ENCODE peak calls at places on chromosomes 11 and 22, in nine cellular contexts. One of them, this sample, is unnamed. For H3K27me3, the result is how much of the 10 kb centered on the place peaks cover.

GRCh38 chr22:29559030-29559429 is 5.5 kb upstream of the THOC5 start:
- DNase-seq in lung: no peak
- DNase-seq in PC-3: no peak
- DNase-seq in CD8-positive, alpha-beta memory T cell: no peak
- DNase-seq in HL-60: no peak
- DNase-seq in upper lobe of right lung: no peak
- DNase-seq in mammary epithelial cell: no peak
- DNase-seq in brain microvascular endothelial cell: no peak
- DNase-seq in CD4-positive, alpha-beta T cell: no peak
- DNase-seq in this sample: no peak

GRCh38 chr11:74634537-74634936 is 42.2 kb downstream of the POLD3 start:
- DNase-seq in lung: no peak
- DNase-seq in PC-3: peak
- DNase-seq in CD8-positive, alpha-beta memory T cell: no peak
- DNase-seq in HL-60: no peak
- DNase-seq in upper lobe of right lung: no peak
- DNase-seq in mammary epithelial cell: peak
- DNase-seq in brain microvascular endothelial cell: peak
- DNase-seq in CD4-positive, alpha-beta T cell: no peak
- DNase-seq in this sample: no peak

GRCh38 chr22:32880906-32881596 is 79.5 kb downstream of the TIMP3 start:
- DNase-seq in lung: peak
- DNase-seq in PC-3: no peak
- DNase-seq in CD8-positive, alpha-beta memory T cell: no peak
- DNase-seq in HL-60: no peak
- DNase-seq in upper lobe of right lung: peak
- DNase-seq in mammary epithelial cell: no peak
- DNase-seq in brain microvascular endothelial cell: peak
- DNase-seq in CD4-positive, alpha-beta T cell: peak
- DNase-seq in this sample: no peak

GRCh38 chr11:126461096-126461440 is 105.6 kb downstream of the ST3GAL4 start:
- DNase-seq in lung: no peak
- DNase-seq in PC-3: no peak
- DNase-seq in CD8-positive, alpha-beta memory T cell: no peak
- DNase-seq in HL-60: no peak
- DNase-seq in upper lobe of right lung: no peak
- DNase-seq in mammary epithelial cell: no peak
- DNase-seq in brain microvascular endothelial cell: no peak
- DNase-seq in CD4-positive, alpha-beta T cell: no peak
- DNase-seq in this sample: no peak

GRCh38 chr11:110071197-110071596 is 22.0 kb upstream of the ZC3H12C start:
- DNase-seq in lung: no peak
- DNase-seq in PC-3: no peak
- DNase-seq in CD8-positive, alpha-beta memory T cell: no peak
- DNase-seq in HL-60: no peak
- DNase-seq in upper lobe of right lung: no peak
- DNase-seq in mammary epithelial cell: no peak
- DNase-seq in brain microvascular endothelial cell: no peak
- DNase-seq in CD4-positive, alpha-beta T cell: no peak
- DNase-seq in this sample: no peak

GRCh38 chr11:130189492-130190210 is 30.1 kb downstream of the ST14 start:
- DNase-seq in lung: no peak
- DNase-seq in PC-3: no peak
- DNase-seq in CD8-positive, alpha-beta memory T cell: no peak
- DNase-seq in HL-60: no peak
- DNase-seq in upper lobe of right lung: no peak
- DNase-seq in mammary epithelial cell: no peak
- DNase-seq in brain microvascular endothelial cell: no peak
- DNase-seq in CD4-positive, alpha-beta T cell: no peak
- DNase-seq in this sample: no peak

GRCh38 chr11:50298182-50298988 is 265.7 kb downstream of the OR4C45 start:
- DNase-seq in lung: no peak
- DNase-seq in PC-3: no peak
- DNase-seq in CD8-positive, alpha-beta memory T cell: no peak
- DNase-seq in HL-60: no peak
- DNase-seq in upper lobe of right lung: no peak
- DNase-seq in mammary epithelial cell: no peak
- DNase-seq in brain microvascular endothelial cell: no peak
- DNase-seq in CD4-positive, alpha-beta T cell: no peak
- DNase-seq in this sample: no peak

GRCh38 chr22:17783317-17783716 is 9.0 kb upstream of the BID start:
- DNase-seq in lung: no peak
- DNase-seq in PC-3: no peak
- DNase-seq in CD8-positive, alpha-beta memory T cell: no peak
- DNase-seq in HL-60: no peak
- DNase-seq in upper lobe of right lung: no peak
- DNase-seq in mammary epithelial cell: no peak
- DNase-seq in brain microvascular endothelial cell: no peak
- DNase-seq in CD4-positive, alpha-beta T cell: no peak
- DNase-seq in this sample: no peak

GRCh38 chr11:63858628-63859550 is 20.0 kb downstream of the MARK2 start:
- DNase-seq in lung: no peak
- DNase-seq in PC-3: no peak
- DNase-seq in CD8-positive, alpha-beta memory T cell: no peak
- DNase-seq in HL-60: peak
- DNase-seq in upper lobe of right lung: no peak
- DNase-seq in mammary epithelial cell: peak
- DNase-seq in brain microvascular endothelial cell: peak
- DNase-seq in CD4-positive, alpha-beta T cell: no peak
- DNase-seq in this sample: no peak

GRCh38 chr11:68106165-68106940 is 14.8 kb downstream of the CHKA start:
- DNase-seq in lung: no peak
- DNase-seq in PC-3: no peak
- DNase-seq in CD8-positive, alpha-beta memory T cell: no peak
- DNase-seq in HL-60: no peak
- DNase-seq in upper lobe of right lung: no peak
- DNase-seq in mammary epithelial cell: peak
- DNase-seq in brain microvascular endothelial cell: no peak
- DNase-seq in CD4-positive, alpha-beta T cell: no peak
- DNase-seq in this sample: no peak

GRCh38 chr11:9019861-9020260 is 16.1 kb upstream of the NRIP3 start:
- DNase-seq in lung: no peak
- DNase-seq in PC-3: no peak
- DNase-seq in CD8-positive, alpha-beta memory T cell: no peak
- DNase-seq in HL-60: no peak
- DNase-seq in upper lobe of right lung: no peak
- DNase-seq in mammary epithelial cell: no peak
- DNase-seq in brain microvascular endothelial cell: no peak
- DNase-seq in CD4-positive, alpha-beta T cell: no peak
- DNase-seq in this sample: no peak

GRCh38 chr22:28505416-28506156 is 174.1 kb downstream of the TTC28 start:
- DNase-seq in lung: no peak
- DNase-seq in PC-3: no peak
- DNase-seq in CD8-positive, alpha-beta memory T cell: no peak
- DNase-seq in HL-60: no peak
- DNase-seq in upper lobe of right lung: no peak
- DNase-seq in mammary epithelial cell: no peak
- DNase-seq in brain microvascular endothelial cell: no peak
- DNase-seq in CD4-positive, alpha-beta T cell: no peak
- DNase-seq in this sample: no peak

GRCh38 chr11:96741068-96741467 is 351.3 kb downstream of the JRKL start:
- DNase-seq in lung: no peak
- DNase-seq in PC-3: peak
- DNase-seq in CD8-positive, alpha-beta memory T cell: no peak
- DNase-seq in HL-60: no peak
- DNase-seq in upper lobe of right lung: no peak
- DNase-seq in mammary epithelial cell: peak
- DNase-seq in brain microvascular endothelial cell: no peak
- DNase-seq in CD4-positive, alpha-beta T cell: no peak
- DNase-seq in this sample: no peak

GRCh38 chr11:105611414-105611813 is 1.5 kb downstream of the GRIA4 start:
- DNase-seq in lung: no peak
- DNase-seq in PC-3: no peak
- DNase-seq in CD8-positive, alpha-beta memory T cell: no peak
- DNase-seq in HL-60: no peak
- DNase-seq in upper lobe of right lung: no peak
- DNase-seq in mammary epithelial cell: no peak
- DNase-seq in brain microvascular endothelial cell: no peak
- DNase-seq in CD4-positive, alpha-beta T cell: no peak
- DNase-seq in this sample: no peak

GRCh38 chr11:134328433-134328832 is 3.4 kb upstream of the GLB1L2 start:
- DNase-seq in lung: no peak
- DNase-seq in PC-3: no peak
- DNase-seq in CD8-positive, alpha-beta memory T cell: no peak
- DNase-seq in HL-60: no peak
- DNase-seq in upper lobe of right lung: no peak
- DNase-seq in mammary epithelial cell: no peak
- DNase-seq in brain microvascular endothelial cell: no peak
- DNase-seq in CD4-positive, alpha-beta T cell: no peak
- DNase-seq in this sample: no peak

GRCh38 chr22:37832022-37832857 is 9.1 kb downstream of the GALR3 start:
- DNase-seq in lung: no peak
- DNase-seq in PC-3: no peak
- DNase-seq in CD8-positive, alpha-beta memory T cell: no peak
- DNase-seq in HL-60: no peak
- DNase-seq in upper lobe of right lung: no peak
- DNase-seq in mammary epithelial cell: no peak
- DNase-seq in brain microvascular endothelial cell: no peak
- DNase-seq in CD4-positive, alpha-beta T cell: no peak
- DNase-seq in this sample: no peak

GRCh38 chr22:45977003-45977395 is at the start of gene WNT7B:
- DNase-seq in lung: peak
- DNase-seq in PC-3: peak
- DNase-seq in CD8-positive, alpha-beta memory T cell: no peak
- DNase-seq in HL-60: no peak
- DNase-seq in upper lobe of right lung: peak
- DNase-seq in mammary epithelial cell: peak
- DNase-seq in brain microvascular endothelial cell: no peak
- DNase-seq in CD4-positive, alpha-beta T cell: no peak
- DNase-seq in this sample: no peak

GRCh38 chr22:29039148-29039547 is 22.5 kb downstream of the C22orf31 start:
- DNase-seq in lung: no peak
- DNase-seq in PC-3: no peak
- DNase-seq in CD8-positive, alpha-beta memory T cell: no peak
- DNase-seq in HL-60: no peak
- DNase-seq in upper lobe of right lung: no peak
- DNase-seq in mammary epithelial cell: no peak
- DNase-seq in brain microvascular endothelial cell: no peak
- DNase-seq in CD4-positive, alpha-beta T cell: no peak
- DNase-seq in this sample: no peak

GRCh38 chr11:23012930-23013329 is 152.7 kb upstream of the CCDC179 start:
- DNase-seq in lung: no peak
- DNase-seq in PC-3: peak
- DNase-seq in CD8-positive, alpha-beta memory T cell: no peak
- DNase-seq in HL-60: no peak
- DNase-seq in upper lobe of right lung: no peak
- DNase-seq in mammary epithelial cell: no peak
- DNase-seq in brain microvascular endothelial cell: no peak
- DNase-seq in CD4-positive, alpha-beta T cell: no peak
- DNase-seq in this sample: no peak

GRCh38 chr11:23010790-23011340 is 150.6 kb upstream of the CCDC179 start:
- DNase-seq in lung: no peak
- DNase-seq in PC-3: no peak
- DNase-seq in CD8-positive, alpha-beta memory T cell: no peak
- DNase-seq in HL-60: no peak
- DNase-seq in upper lobe of right lung: no peak
- DNase-seq in mammary epithelial cell: no peak
- DNase-seq in brain microvascular endothelial cell: no peak
- DNase-seq in CD4-positive, alpha-beta T cell: no peak
- DNase-seq in this sample: no peak

DNA sequence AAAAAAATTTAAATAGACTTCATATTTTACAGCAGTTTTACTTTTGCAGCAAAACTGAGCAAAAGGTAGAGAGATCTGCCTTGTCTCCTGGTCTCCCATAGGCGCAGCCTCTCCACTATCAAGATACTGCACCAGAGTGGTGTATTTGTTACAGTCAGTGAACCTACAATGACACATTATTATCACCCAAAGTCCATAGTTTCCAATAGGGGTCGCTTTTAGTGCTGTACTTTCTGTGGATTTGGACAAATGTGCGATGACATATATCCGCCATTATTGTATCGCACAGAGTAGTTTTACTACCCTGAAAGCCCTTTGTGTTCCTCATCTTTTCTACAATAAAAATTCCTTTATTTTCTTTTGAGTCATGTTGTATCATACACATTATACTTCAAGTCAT is 153.2 kb upstream of the CCDC179 start:
- DNase-seq in lung: no peak
- DNase-seq in PC-3: no peak
- DNase-seq in CD8-positive, alpha-beta memory T cell: no peak
- DNase-seq in HL-60: no peak
- DNase-seq in upper lobe of right lung: no peak
- DNase-seq in mammary epithelial cell: no peak
- DNase-seq in brain microvascular endothelial cell: no peak
- DNase-seq in CD4-positive, alpha-beta T cell: no peak
- DNase-seq in this sample: no peak
- H3K27me3 ChIP-seq in lung: under half
- H3K27me3 ChIP-seq in PC-3: under half
- H3K27me3 ChIP-seq in CD8-positive, alpha-beta memory T cell: under half
- H3K27me3 ChIP-seq in HL-60: under half
- H3K27me3 ChIP-seq in upper lobe of right lung: under half
- H3K27me3 ChIP-seq in mammary epithelial cell: under half
- H3K27me3 ChIP-seq in brain microvascular endothelial cell: under half
- H3K27me3 ChIP-seq in CD4-positive, alpha-beta T cell: under half
- H3K27me3 ChIP-seq in this sample: under half

GRCh38 chr11:119095066-119095880 is 6.4 kb downstream of the DPAGT1 start:
- DNase-seq in lung: peak
- DNase-seq in PC-3: peak
- DNase-seq in CD8-positive, alpha-beta memory T cell: peak
- DNase-seq in HL-60: peak
- DNase-seq in upper lobe of right lung: peak
- DNase-seq in mammary epithelial cell: peak
- DNase-seq in brain microvascular endothelial cell: peak
- DNase-seq in CD4-positive, alpha-beta T cell: peak
- DNase-seq in this sample: peak
- H3K27me3 ChIP-seq in lung: under half
- H3K27me3 ChIP-seq in PC-3: under half
- H3K27me3 ChIP-seq in CD8-positive, alpha-beta memory T cell: under half
- H3K27me3 ChIP-seq in HL-60: under half
- H3K27me3 ChIP-seq in upper lobe of right lung: under half
- H3K27me3 ChIP-seq in mammary epithelial cell: under half
- H3K27me3 ChIP-seq in brain microvascular endothelial cell: under half
- H3K27me3 ChIP-seq in CD4-positive, alpha-beta T cell: under half
- H3K27me3 ChIP-seq in this sample: under half

GRCh38 chr11:2267306-2267861 is 3.0 kb downstream of the ASCL2 start:
- DNase-seq in lung: peak
- DNase-seq in PC-3: no peak
- DNase-seq in CD8-positive, alpha-beta memory T cell: no peak
- DNase-seq in HL-60: no peak
- DNase-seq in upper lobe of right lung: peak
- DNase-seq in mammary epithelial cell: no peak
- DNase-seq in brain microvascular endothelial cell: no peak
- DNase-seq in CD4-positive, alpha-beta T cell: no peak
- DNase-seq in this sample: no peak
- H3K27me3 ChIP-seq in lung: under half
- H3K27me3 ChIP-seq in PC-3: under half
- H3K27me3 ChIP-seq in CD8-positive, alpha-beta memory T cell: under half
- H3K27me3 ChIP-seq in HL-60: under half
- H3K27me3 ChIP-seq in upper lobe of right lung: under half
- H3K27me3 ChIP-seq in mammary epithelial cell: under half
- H3K27me3 ChIP-seq in brain microvascular endothelial cell: under half
- H3K27me3 ChIP-seq in CD4-positive, alpha-beta T cell: under half
- H3K27me3 ChIP-seq in this sample: under half

DNA sequence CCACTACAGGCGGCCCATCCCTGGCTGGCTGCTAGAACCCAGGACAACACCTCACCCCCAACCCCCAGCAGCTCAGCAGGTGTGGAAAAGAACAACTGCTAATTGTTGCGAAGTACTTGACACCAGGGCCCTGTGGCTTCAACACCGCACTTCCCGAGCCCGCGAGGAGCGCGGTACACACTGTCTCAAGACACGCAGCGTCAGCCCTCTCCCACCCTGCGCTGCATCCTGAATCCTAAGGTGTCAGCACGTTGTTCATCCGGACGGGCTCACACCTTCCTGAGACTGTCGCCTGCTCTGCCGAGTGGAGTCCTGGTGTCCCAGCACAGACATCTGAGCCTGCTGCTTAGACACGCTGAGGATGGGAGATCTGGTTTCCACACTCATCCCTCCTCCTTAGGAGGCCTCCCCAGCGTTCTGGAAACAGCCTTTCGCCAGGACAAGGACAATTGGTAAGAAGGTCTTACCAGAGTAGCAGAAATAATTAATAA is 1336.2 kb downstream of the BRD1 start:
- DNase-seq in lung: no peak
- DNase-seq in PC-3: no peak
- DNase-seq in CD8-positive, alpha-beta memory T cell: no peak
- DNase-seq in HL-60: no peak
- DNase-seq in upper lobe of right lung: peak
- DNase-seq in mammary epithelial cell: no peak
- DNase-seq in brain microvascular endothelial cell: no peak
- DNase-seq in CD4-positive, alpha-beta T cell: peak
- DNase-seq in this sample: no peak
- H3K27me3 ChIP-seq in lung: under half
- H3K27me3 ChIP-seq in PC-3: under half
- H3K27me3 ChIP-seq in CD8-positive, alpha-beta memory T cell: under half
- H3K27me3 ChIP-seq in HL-60: under half
- H3K27me3 ChIP-seq in upper lobe of right lung: under half
- H3K27me3 ChIP-seq in mammary epithelial cell: under half
- H3K27me3 ChIP-seq in brain microvascular endothelial cell: under half
- H3K27me3 ChIP-seq in CD4-positive, alpha-beta T cell: under half
- H3K27me3 ChIP-seq in this sample: under half

This sample was measured in Karpas-422.